ENCODE peak calls at places on chromosome 12, in six cellular contexts. A is IMR-90, O is neuronal stem cell, G is mesenchymal stem cell, N is H1, Z is trophoblast cell. M is an unnamed sample.

GRCh38 chr12:32532415-32532814 is 133.1 kb downstream of the FGD4 start:
- DNase-seq in Z (no peak), N (no peak), O (no peak), A (no peak), G (no peak), M (no peak)

GRCh38 chr12:121530600-121531355 is 50.0 kb downstream of the KDM2B start:
- DNase-seq in A (peak), O (no peak), N (no peak), Z (no peak), G (peak), M (peak)

GRCh38 chr12:81403348-81403747 is 325.5 kb downstream of the ACSS3 start:
- DNase-seq in N (no peak), A (no peak), Z (no peak), G (no peak), O (no peak), M (no peak)

GRCh38 chr12:9083793-9084192 is 31.9 kb downstream of the A2M start:
- DNase-seq in N (no peak), O (no peak), A (no peak), Z (no peak), G (no peak), M (no peak)

GRCh38 chr12:65609359-65609771 is 214.9 kb upstream of the HMGA2 start:
- DNase-seq in Z (no peak), N (no peak), A (peak), O (no peak), G (peak), M (peak)

GRCh38 chr12:31594681-31595080 is 3.7 kb upstream of the DENND5B start:
- DNase-seq in O (no peak), N (no peak), Z (peak), A (peak), G (peak), M (peak)

GRCh38 chr12:41190360-41190759 is 2.2 kb downstream of the PDZRN4 start:
- DNase-seq in O (no peak), N (no peak), A (no peak), Z (peak), G (peak), M (peak)

GRCh38 chr12:130161261-130162231 is 718 bp upstream of the FZD10 start:
- DNase-seq in A (no peak), Z (peak), G (no peak), O (peak), N (peak), M (peak)

GRCh38 chr12:89167986-89168385 is 184.3 kb downstream of the DUSP6 start:
- DNase-seq in Z (no peak), A (no peak), G (no peak), O (no peak), N (no peak), M (no peak)

GRCh38 chr12:67697981-67698380 is 49.4 kb downstream of the DYRK2 start:
- DNase-seq in O (no peak), A (no peak), Z (peak), G (peak), N (no peak), M (no peak)

GRCh38 chr12:43480591-43480990 is 71.4 kb downstream of the ADAMTS20 start:
- DNase-seq in O (no peak), G (no peak), Z (peak), N (no peak), A (peak), M (no peak)

GRCh38 chr12:43482311-43483085 is 69.5 kb downstream of the ADAMTS20 start:
- DNase-seq in O (no peak), Z (peak), N (no peak), G (no peak), A (no peak), M (no peak)
- H4K8ac ChIP-seq in O (no peak), Z (no peak), N (no peak), G (no peak), A (no peak), M (no peak)

DNA sequence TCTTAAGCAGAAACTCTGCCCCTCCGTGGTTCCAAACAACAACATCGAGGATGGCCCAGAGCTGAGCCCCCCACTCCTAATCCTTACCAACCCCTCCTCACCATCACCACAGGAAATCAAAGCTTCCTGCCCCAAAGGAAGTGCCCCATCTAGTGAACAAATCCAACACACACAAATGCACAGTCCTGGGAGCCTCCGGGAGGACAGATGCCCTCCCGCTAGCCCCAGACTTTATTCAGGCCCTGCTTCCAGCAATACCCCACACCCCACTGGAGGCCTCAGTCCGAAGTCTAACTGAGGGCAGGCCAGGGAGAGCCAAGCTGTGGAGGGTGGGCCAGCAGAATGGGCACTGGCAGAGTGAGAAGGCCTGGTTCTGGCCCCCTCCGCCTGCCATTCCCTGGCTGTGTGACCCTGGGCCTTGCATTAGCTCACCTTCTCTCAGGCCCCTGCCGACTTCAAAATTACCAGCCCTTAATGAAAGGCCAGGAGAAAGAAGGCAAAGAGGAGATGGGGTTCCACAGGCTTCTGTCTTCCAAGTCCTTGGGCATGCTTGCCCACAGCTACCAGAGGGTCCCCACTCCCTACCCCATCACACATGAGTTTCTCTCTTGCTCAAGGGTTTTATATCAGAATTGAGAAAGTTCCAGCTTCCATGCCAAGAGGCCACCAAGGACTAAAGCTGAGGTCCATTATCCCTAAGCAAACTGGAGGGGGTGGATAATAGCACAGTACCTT is 2.3 kb downstream of the HDAC7 start:
- DNase-seq in N (no peak), A (no peak), O (no peak), G (peak), Z (no peak), M (no peak)
- H3K4me3 ChIP-seq in N (no peak), A (no peak), O (no peak), G (no peak), Z (no peak), M (no peak)

GRCh38 chr12:123268850-123269249 is 2.8 kb downstream of the CDK2AP1 start:
- DNase-seq in O (no peak), N (no peak), Z (no peak), A (no peak), G (no peak), M (no peak)
- H4K8ac ChIP-seq in O (peak), N (peak), Z (peak), A (peak), G (peak), M (no peak)

GRCh38 chr12:106134294-106134949 is 4.3 kb downstream of the NUAK1 start:
- DNase-seq in O (no peak), G (no peak), N (no peak), A (no peak), Z (no peak), M (no peak)

GRCh38 chr12:106136263-106136662 is 2.5 kb downstream of the NUAK1 start:
- DNase-seq in N (peak), A (peak), O (peak), Z (peak), G (peak), M (peak)

GRCh38 chr12:106135781-106136180 is 3.0 kb downstream of the NUAK1 start:
- DNase-seq in N (no peak), O (no peak), Z (no peak), A (peak), G (peak), M (no peak)

GRCh38 chr12:106133136-106134087 is 5.3 kb downstream of the NUAK1 start:
- DNase-seq in O (no peak), Z (peak), A (peak), N (no peak), G (peak), M (peak)

GRCh38 chr12:106135075-106135474 is 3.7 kb downstream of the NUAK1 start:
- DNase-seq in A (peak), Z (no peak), G (no peak), O (no peak), N (no peak), M (no peak)
- H3K4me3 ChIP-seq in A (no peak), Z (no peak), G (no peak), O (no peak), N (no peak), M (no peak)

GRCh38 chr12:127169321-127170270 is 1097.4 kb upstream of the TMEM132C start:
- DNase-seq in Z (no peak), O (no peak), G (peak), A (peak), N (no peak), M (no peak)
- H4K8ac ChIP-seq in Z (no peak), O (no peak), G (no peak), A (no peak), N (no peak), M (no peak)

M was measured in mesendoderm.